ENCODE peak calls at places on chromosomes 12 and 14, in six cellular contexts. G, K, Q, C, Z and N are unnamed samples.

GRCh38 chr14:102029956-102030355 is 56.9 kb downstream of the HSP90AA1 start:
- DNase-seq in K (peak), G (no peak), Z (no peak), Q (no peak), C (no peak), N (no peak)

GRCh38 chr14:95619785-95620417 is 66.3 kb upstream of the TCL1B start:
- DNase-seq in Z (no peak), C (no peak), Q (no peak), G (no peak), K (no peak), N (no peak)

GRCh38 chr12:45284096-45284901 is 68.4 kb downstream of the ANO6 start:
- DNase-seq in G (no peak), Q (no peak), Z (no peak), C (no peak), K (peak), N (no peak)

GRCh38 chr14:32509632-32510187 is 180.6 kb downstream of the AKAP6 start:
- DNase-seq in C (no peak), G (no peak), Z (no peak), Q (no peak), K (peak), N (no peak)

GRCh38 chr12:51401020-51401419 is 9.8 kb upstream of the GALNT6 start:
- DNase-seq in K (no peak), Z (no peak), Q (no peak), C (no peak), G (no peak), N (no peak)

GRCh38 chr14:68133856-68134255 is 314.3 kb downstream of the RAD51B start:
- DNase-seq in K (no peak), Q (no peak), Z (no peak), C (no peak), G (no peak), N (no peak)

GRCh38 chr12:6752181-6752930 is 585 bp downstream of the MLF2 start:
- DNase-seq in Q (peak), G (no peak), K (peak), C (no peak), Z (no peak), N (no peak)

GRCh38 chr12:58346032-58346632 is 404.8 kb downstream of the ATP23 start:
- DNase-seq in K (peak), G (peak), Z (no peak), Q (peak), C (no peak), N (peak)

GRCh38 chr14:64702493-64703392 is 1.5 kb upstream of the PLEKHG3 start:
- DNase-seq in C (no peak), G (no peak), Q (no peak), K (no peak), Z (peak), N (no peak)

GRCh38 chr14:93317836-93318807 is 14.7 kb downstream of the BTBD7 start:
- DNase-seq in G (no peak), K (no peak), Q (no peak), C (no peak), Z (no peak), N (no peak)

GRCh38 chr12:19236656-19237055 is 107.1 kb downstream of the PLEKHA5 start:
- DNase-seq in Z (no peak), K (no peak), G (no peak), Q (no peak), C (no peak), N (no peak)

GRCh38 chr14:106802413-106803364 is 1276.3 kb downstream of the TMEM121 start:
- DNase-seq in Q (no peak), G (no peak), Z (no peak), K (peak), C (no peak), N (no peak)

GRCh38 chr12:3330976-3331375 is 160.0 kb upstream of the PRMT8 start:
- DNase-seq in Q (no peak), G (no peak), K (no peak), Z (no peak), C (no peak), N (no peak)

GRCh38 chr12:64034901-64035576 is 187.1 kb downstream of the KICS2 start:
- DNase-seq in G (no peak), K (peak), Z (no peak), C (no peak), Q (no peak), N (no peak)

GRCh38 chr14:22194669-22195068 is 394.4 kb downstream of the DAD1 start:
- DNase-seq in K (no peak), C (no peak), Z (no peak), Q (no peak), G (no peak), N (no peak)

GRCh38 chr12:46372852-46373302 is 304 bp upstream of the SLC38A2 start:
- DNase-seq in Z (peak), Q (peak), G (no peak), K (no peak), C (no peak), N (no peak)

GRCh38 chr12:113242018-113242418 is 20.8 kb downstream of the TPCN1 start:
- DNase-seq in K (no peak), Q (no peak), G (no peak), Z (no peak), C (no peak), N (no peak)

GRCh38 chr12:106090586-106091411 is 48.0 kb downstream of the NUAK1 start:
- DNase-seq in Q (no peak), C (no peak), G (no peak), Z (no peak), K (no peak), N (no peak)

GRCh38 chr12:96040305-96041133 is 5.1 kb upstream of the LTA4H start:
- DNase-seq in Q (no peak), K (no peak), C (no peak), G (no peak), Z (no peak), N (no peak)

GRCh38 chr14:85731198-85731597 is 201.3 kb downstream of the FLRT2 start:
- DNase-seq in C (no peak), G (no peak), Q (no peak), K (no peak), Z (no peak), N (no peak)

GRCh38 chr14:91374287-91374880 is 43.2 kb downstream of the CCDC88C start:
- DNase-seq in Q (no peak), C (no peak), Z (no peak), G (no peak), K (no peak), N (no peak)

GRCh38 chr12:49043856-49044258 is 16.7 kb downstream of the KMT2D start:
- DNase-seq in K (peak), Z (peak), G (peak), Q (peak), C (no peak), N (peak)

GRCh38 chr12:132194056-132194455 is 49.8 kb downstream of the NOC4L start:
- DNase-seq in Q (peak), Z (peak), C (no peak), G (no peak), K (no peak), N (no peak)

GRCh38 chr14:88934231-88934898 is 109.9 kb downstream of the TTC8 start:
- DNase-seq in Q (no peak), G (no peak), K (no peak), Z (no peak), C (no peak), N (no peak)
- TF ChIP-seq POLR2A in Q (no peak), G (no peak), K (no peak), Z (no peak), C (no peak), N (no peak)

GRCh38 chr12:57234571-57235011 is 5.1 kb downstream of the SHMT2 start:
- DNase-seq in K (no peak), C (no peak), G (no peak), Z (no peak), Q (no peak), N (no peak)

GRCh38 chr12:57234233-57234570 is 4.7 kb downstream of the SHMT2 start:
- DNase-seq in Q (no peak), G (no peak), Z (no peak), K (no peak), C (no peak), N (no peak)

GRCh38 chr12:57236224-57236924 is 6.9 kb downstream of the SHMT2 start:
- DNase-seq in K (no peak), C (no peak), Z (peak), G (no peak), Q (no peak), N (no peak)

GRCh38 chr12:57235728-57236131 is 6.2 kb downstream of the SHMT2 start:
- DNase-seq in C (no peak), Q (peak), Z (no peak), G (no peak), K (no peak), N (no peak)

DNA sequence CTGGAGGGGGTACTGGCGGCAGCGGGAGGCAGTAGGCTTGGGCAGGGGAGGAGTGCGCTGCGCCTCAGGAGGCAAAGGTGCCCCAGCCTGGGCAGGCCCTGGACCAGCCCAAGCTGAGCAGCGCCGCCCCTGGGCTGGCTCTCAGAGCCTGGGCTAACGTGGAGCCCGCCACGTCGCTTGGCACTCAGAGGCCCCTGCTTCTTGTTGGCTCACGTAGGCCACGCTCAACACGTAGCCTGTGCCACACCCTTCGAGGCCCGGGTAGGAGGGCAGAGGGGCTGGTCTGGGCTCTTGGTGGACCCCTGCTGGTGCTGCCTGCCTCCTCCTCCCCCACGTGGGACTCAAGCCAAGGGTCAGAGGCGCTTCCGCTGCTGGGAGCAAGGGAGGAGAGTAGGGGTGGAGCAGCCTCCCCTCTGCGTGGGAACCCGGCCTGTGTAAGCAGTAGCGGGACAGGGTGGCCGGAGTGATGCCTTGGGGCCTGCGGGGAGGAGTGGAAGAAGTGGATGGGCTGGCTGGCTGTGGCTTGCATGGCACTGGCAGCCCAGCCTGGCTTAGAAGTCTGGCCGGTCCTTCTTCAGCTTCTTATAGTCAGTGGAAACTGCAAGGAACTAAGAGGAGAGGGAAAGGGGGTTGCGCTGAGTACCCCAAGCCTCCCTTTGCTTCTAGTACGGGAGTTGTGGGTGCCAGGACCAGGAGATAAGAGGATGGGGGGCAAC is 5.7 kb downstream of the SHMT2 start:
- DNase-seq in Q (peak), Z (peak), C (no peak), G (no peak), K (peak), N (no peak)
- TF ChIP-seq POLR2AphosphoS5 in Q (peak), Z (no peak), C (no peak), G (peak), K (peak), N (peak)

DNA sequence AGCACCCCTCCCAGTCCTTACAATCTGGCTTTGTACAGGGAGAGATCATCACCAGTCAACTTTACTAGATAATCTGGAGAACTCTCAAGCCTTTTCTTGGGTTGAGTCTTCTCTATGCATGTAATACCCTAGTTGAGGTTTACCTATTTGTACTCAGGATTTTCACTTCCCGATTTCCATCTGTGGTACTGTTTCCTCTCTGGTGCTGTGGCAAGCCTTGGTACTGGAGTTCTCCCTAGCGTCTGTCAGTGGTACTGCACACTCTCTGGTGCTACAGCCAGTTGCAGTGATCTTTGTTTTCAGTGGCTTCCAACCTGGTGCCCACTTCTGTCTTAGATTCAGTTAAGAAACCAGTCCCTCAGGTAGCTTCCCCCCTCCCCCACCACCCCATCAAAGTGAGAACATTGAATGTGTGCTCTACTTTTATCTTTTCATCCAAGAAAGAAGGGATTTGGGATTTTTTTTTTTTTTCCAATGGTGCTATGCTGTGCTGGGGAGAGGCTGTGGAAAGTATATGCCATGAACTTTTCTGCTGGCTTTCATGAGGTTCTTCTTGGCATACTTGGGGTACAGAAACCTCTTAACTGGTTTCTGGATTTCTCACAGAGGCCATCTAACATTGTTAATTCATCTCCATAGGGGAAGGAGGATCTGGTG is 69.4 kb upstream of the EVL start:
- DNase-seq in Q (peak), Z (peak), C (peak), G (peak), K (peak), N (peak)
- TF ChIP-seq TAF1 in Q (no peak), Z (no peak), C (no peak), G (no peak), K (no peak), N (no peak)

GRCh38 chr12:108731105-108731865 is at the start of gene CORO1C:
- DNase-seq in Q (peak), K (peak), G (peak), Z (peak), C (peak), N (peak)

GRCh38 chr12:108727868-108728735 is 3.2 kb downstream of the CORO1C start:
- DNase-seq in C (no peak), G (no peak), K (no peak), Q (no peak), Z (no peak), N (no peak)

GRCh38 chr12:108730337-108731104 is 797 bp downstream of the CORO1C start:
- DNase-seq in K (peak), G (peak), C (no peak), Z (peak), Q (peak), N (peak)

GRCh38 chr12:108728820-108729611 is 2.3 kb downstream of the CORO1C start:
- DNase-seq in Z (no peak), K (no peak), Q (no peak), C (no peak), G (no peak), N (no peak)

GRCh38 chr12:108729612-108730336 is 1.5 kb downstream of the CORO1C start:
- DNase-seq in G (no peak), Q (peak), K (peak), C (no peak), Z (no peak), N (no peak)
- TF ChIP-seq POLR2A in G (no peak), Q (no peak), K (no peak), C (no peak), Z (no peak), N (no peak)

GRCh38 chr14:94390372-94391086 is 2.1 kb upstream of the SERPINA1 start:
- DNase-seq in K (no peak), Z (no peak), C (no peak), Q (no peak), G (no peak), N (no peak)
- TF ChIP-seq POLR2AphosphoS5 in K (no peak), Z (no peak), C (no peak), Q (no peak), G (no peak), N (no peak)